ENCODE peak calls at places on chromosomes 3 and 15, in four cellular contexts. One of them, this sample, is unnamed.

GRCh38 chr3:187208159-187208558 is 10.9 kb downstream of the RTP1 start:
- DNase-seq in AG08396: no peak
- DNase-seq in ACHN: no peak
- DNase-seq in NCI-H2171 treated with DMSO at 0.1 percent for 48 hours: peak; percentile 13
- DNase-seq in this sample: no peak

GRCh38 chr15:100879461-100880138 is at the start of gene ALDH1A3:
- DNase-seq in AG08396: peak; percentile 81
- DNase-seq in ACHN: peak; percentile 74
- DNase-seq in NCI-H2171 treated with DMSO at 0.1 percent for 48 hours: peak; percentile 47
- DNase-seq in this sample: no peak

GRCh38 chr3:165259518-165260193 is 63.5 kb upstream of the SLITRK3 start:
- DNase-seq in AG08396: no peak
- DNase-seq in ACHN: peak; percentile 16
- DNase-seq in NCI-H2171 treated with DMSO at 0.1 percent for 48 hours: no peak
- DNase-seq in this sample: no peak

GRCh38 chr3:188979669-188980311 is 192.0 kb upstream of the TPRG1 start:
- DNase-seq in AG08396: no peak
- DNase-seq in ACHN: no peak
- DNase-seq in NCI-H2171 treated with DMSO at 0.1 percent for 48 hours: peak; percentile 38
- DNase-seq in this sample: no peak

GRCh38 chr15:73317651-73318462 is 50.9 kb downstream of the HCN4 start:
- DNase-seq in AG08396: no peak
- DNase-seq in ACHN: no peak
- DNase-seq in NCI-H2171 treated with DMSO at 0.1 percent for 48 hours: no peak
- DNase-seq in this sample: no peak

GRCh38 chr3:114674041-114674440 is 380.2 kb downstream of the TIGIT start:
- DNase-seq in AG08396: no peak
- DNase-seq in ACHN: no peak
- DNase-seq in NCI-H2171 treated with DMSO at 0.1 percent for 48 hours: no peak
- DNase-seq in this sample: no peak

GRCh38 chr3:146078031-146078430 is 83.0 kb downstream of the PLOD2 start:
- DNase-seq in AG08396: no peak
- DNase-seq in ACHN: no peak
- DNase-seq in NCI-H2171 treated with DMSO at 0.1 percent for 48 hours: no peak
- DNase-seq in this sample: no peak

GRCh38 chr3:139528281-139528680 is 11.3 kb downstream of the RBP1 start:
- DNase-seq in AG08396: no peak
- DNase-seq in ACHN: no peak
- DNase-seq in NCI-H2171 treated with DMSO at 0.1 percent for 48 hours: no peak
- DNase-seq in this sample: no peak

GRCh38 chr3:145898487-145898886 is 262.5 kb downstream of the PLOD2 start:
- DNase-seq in AG08396: no peak
- DNase-seq in ACHN: no peak
- DNase-seq in NCI-H2171 treated with DMSO at 0.1 percent for 48 hours: peak; percentile 41
- DNase-seq in this sample: no peak

GRCh38 chr15:91572110-91572509 is 281.4 kb upstream of the SLCO3A1 start:
- DNase-seq in AG08396: no peak
- DNase-seq in ACHN: peak; percentile 22
- DNase-seq in NCI-H2171 treated with DMSO at 0.1 percent for 48 hours: peak; percentile 99
- DNase-seq in this sample: no peak

GRCh38 chr3:13420051-13420816 is at the start of gene NUP210:
- DNase-seq in AG08396: no peak
- DNase-seq in ACHN: peak; percentile 47
- DNase-seq in NCI-H2171 treated with DMSO at 0.1 percent for 48 hours: peak; percentile 5
- DNase-seq in this sample: no peak

GRCh38 chr3:10274601-10275000 is 18.1 kb downstream of the GHRL start:
- DNase-seq in AG08396: no peak
- DNase-seq in ACHN: no peak
- DNase-seq in NCI-H2171 treated with DMSO at 0.1 percent for 48 hours: no peak
- DNase-seq in this sample: no peak

GRCh38 chr15:29454506-29454905 is 184.9 kb upstream of the NSMCE3 start:
- DNase-seq in AG08396: no peak
- DNase-seq in ACHN: no peak
- DNase-seq in NCI-H2171 treated with DMSO at 0.1 percent for 48 hours: no peak
- DNase-seq in this sample: no peak

GRCh38 chr15:62362608-62363007 is 197.5 kb upstream of the C2CD4B start:
- DNase-seq in AG08396: peak; percentile 74
- DNase-seq in ACHN: no peak
- DNase-seq in NCI-H2171 treated with DMSO at 0.1 percent for 48 hours: no peak
- DNase-seq in this sample: peak; percentile 43

GRCh38 chr3:72042397-72043211 is 257.7 kb upstream of the PROK2 start:
- DNase-seq in AG08396: peak; percentile 41
- DNase-seq in ACHN: peak; percentile 94
- DNase-seq in NCI-H2171 treated with DMSO at 0.1 percent for 48 hours: no peak
- DNase-seq in this sample: no peak

GRCh38 chr3:177119829-177120228 is 77.5 kb downstream of the TBL1XR1 start:
- DNase-seq in AG08396: no peak
- DNase-seq in ACHN: no peak
- DNase-seq in NCI-H2171 treated with DMSO at 0.1 percent for 48 hours: no peak
- DNase-seq in this sample: no peak

GRCh38 chr3:23055733-23056376 is 147.3 kb upstream of the UBE2E2 start:
- DNase-seq in AG08396: peak; percentile 45
- DNase-seq in ACHN: peak; percentile 65
- DNase-seq in NCI-H2171 treated with DMSO at 0.1 percent for 48 hours: no peak
- DNase-seq in this sample: peak; percentile 41

GRCh38 chr3:178856804-178857203 is 214.8 kb downstream of the ZMAT3 start:
- DNase-seq in AG08396: no peak
- DNase-seq in ACHN: no peak
- DNase-seq in NCI-H2171 treated with DMSO at 0.1 percent for 48 hours: no peak
- DNase-seq in this sample: no peak

GRCh38 chr3:172341482-172342059 is 106.7 kb downstream of the GHSR start:
- DNase-seq in AG08396: peak; percentile 26
- DNase-seq in ACHN: peak; percentile 72
- DNase-seq in NCI-H2171 treated with DMSO at 0.1 percent for 48 hours: peak; percentile 60
- DNase-seq in this sample: peak; percentile 24

GRCh38 chr3:133469140-133469731 is 69.4 kb downstream of the BFSP2 start:
- DNase-seq in AG08396: no peak
- DNase-seq in ACHN: no peak
- DNase-seq in NCI-H2171 treated with DMSO at 0.1 percent for 48 hours: no peak
- DNase-seq in this sample: peak; percentile 62

GRCh38 chr3:63597019-63597418 is 55.5 kb upstream of the SNTN start:
- DNase-seq in AG08396: no peak
- DNase-seq in ACHN: no peak
- DNase-seq in NCI-H2171 treated with DMSO at 0.1 percent for 48 hours: no peak
- DNase-seq in this sample: no peak

This sample was measured in hepatic stellate cell.